ENCODE peak calls at places on chromosomes 6 and 20, in ten cellular contexts. K is HCT116, M is stomach, L is esophagus squamous epithelium, G is endothelial cell of umbilical vein, U is tibial nerve, V is ovary, T is GM12878, Q is IMR-90, N is uterus. X is an unnamed sample.

GRCh38 chr6:46279874-46280273 is 109.1 kb upstream of the ENPP5 start:
- DNase-seq in K (no peak), M (no peak), L (no peak), G (no peak), U (no peak), V (no peak), T (no peak), Q (no peak), N (no peak), X (no peak)

GRCh38 chr6:39330057-39330456 is 7.6 kb upstream of the KCNK16 start:
- DNase-seq in K (no peak), M (no peak), L (no peak), G (no peak), U (no peak), V (no peak), T (peak), Q (no peak), N (no peak), X (no peak)

GRCh38 chr6:153424719-153425400 is 293.8 kb upstream of the RGS17 start:
- DNase-seq in K (no peak), M (no peak), L (no peak), G (peak), U (no peak), V (no peak), T (no peak), Q (no peak), N (no peak), X (no peak)

GRCh38 chr6:56618050-56618449 is 24.6 kb downstream of the DST start:
- DNase-seq in K (no peak), M (no peak), L (no peak), G (no peak), U (no peak), V (no peak), T (no peak), Q (no peak), N (no peak), X (no peak)

GRCh38 chr6:36285187-36285612 is 15.3 kb downstream of the PNPLA1 start:
- DNase-seq in K (no peak), M (no peak), L (no peak), G (no peak), U (no peak), V (no peak), T (no peak), Q (no peak), N (no peak), X (no peak)

GRCh38 chr6:16150098-16150497 is 21.2 kb downstream of the MYLIP start:
- DNase-seq in K (no peak), M (no peak), L (no peak), G (no peak), U (no peak), V (no peak), T (no peak), Q (no peak), N (no peak), X (no peak)

GRCh38 chr20:1930165-1930564 is 35.0 kb downstream of the SIRPA start:
- DNase-seq in K (no peak), M (no peak), L (no peak), G (no peak), U (no peak), V (no peak), T (no peak), Q (no peak), N (no peak), X (no peak)

GRCh38 chr6:28207244-28208179 is 17.6 kb upstream of the ZSCAN9 start:
- DNase-seq in K (no peak), M (no peak), L (no peak), G (peak), U (no peak), V (no peak), T (no peak), Q (peak), N (no peak), X (no peak)

GRCh38 chr6:158211273-158212055 is 43.3 kb downstream of the GTF2H5 start:
- DNase-seq in K (no peak), M (no peak), L (no peak), G (peak), U (no peak), V (no peak), T (no peak), Q (peak), N (no peak), X (no peak)

GRCh38 chr20:33407251-33407650 is 5.9 kb upstream of the CDK5RAP1 start:
- DNase-seq in K (no peak), M (no peak), L (no peak), G (no peak), U (no peak), V (no peak), T (no peak), Q (peak), N (no peak), X (no peak)

GRCh38 chr6:170050591-170051041 is 240.3 kb downstream of the DLL1 start:
- DNase-seq in K (no peak), M (peak), L (no peak), G (no peak), U (no peak), V (peak), T (no peak), Q (no peak), N (no peak), X (peak)

GRCh38 chr20:18005170-18005989 is 36.6 kb downstream of the MGME1 start:
- DNase-seq in K (no peak), M (no peak), L (no peak), G (no peak), U (no peak), V (no peak), T (peak), Q (no peak), N (no peak), X (no peak)

GRCh38 chr6:85360794-85361642 is 88.9 kb upstream of the NT5E start:
- DNase-seq in K (peak), M (no peak), L (no peak), G (peak), U (peak), V (no peak), T (no peak), Q (peak), N (peak), X (no peak)

GRCh38 chr20:7967199-7967844 is 27.1 kb upstream of the HAO1 start:
- DNase-seq in K (no peak), M (no peak), L (no peak), G (no peak), U (peak), V (no peak), T (no peak), Q (peak), N (no peak), X (no peak)

DNA sequence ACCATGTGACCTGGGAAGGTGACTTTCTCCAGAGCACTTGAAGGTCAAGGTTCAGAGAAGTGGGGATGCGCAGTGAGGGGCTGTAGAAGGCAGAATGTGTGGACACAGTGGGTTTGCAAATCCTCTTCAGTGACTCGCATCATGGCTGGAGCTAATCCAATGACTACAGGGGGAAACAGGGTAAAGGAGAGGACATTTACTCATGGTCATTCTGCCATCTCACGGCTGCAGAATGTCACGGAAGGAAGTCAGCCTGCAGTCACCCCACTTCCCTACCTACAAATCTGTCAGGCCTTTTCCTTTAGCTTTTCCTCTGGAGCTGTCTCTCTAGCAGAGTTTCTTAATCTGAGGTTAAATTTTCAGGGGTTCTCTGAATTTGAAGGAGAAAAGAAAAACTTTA is 337.6 kb downstream of the CDC5L start:
- DNase-seq in K (no peak), M (no peak), L (no peak), G (peak), U (no peak), V (no peak), T (no peak), Q (no peak), N (no peak), X (no peak)
- H3K4me3 ChIP-seq in K (no peak), M (no peak), L (no peak), G (no peak), U (no peak), V (no peak), T (no peak), Q (no peak), N (no peak), X (no peak)

GRCh38 chr20:49286689-49287551 is 9.1 kb upstream of the ZNFX1 start:
- DNase-seq in K (no peak), M (no peak), L (no peak), G (no peak), U (no peak), V (no peak), T (no peak), Q (peak), N (no peak), X (no peak)

GRCh38 chr20:49288250-49288751 is 10.4 kb upstream of the ZNFX1 start:
- DNase-seq in K (no peak), M (no peak), L (no peak), G (no peak), U (no peak), V (no peak), T (no peak), Q (no peak), N (no peak), X (no peak)

GRCh38 chr20:49290608-49291191 is 12.8 kb upstream of the ZNFX1 start:
- DNase-seq in K (no peak), M (no peak), L (no peak), G (no peak), U (no peak), V (no peak), T (no peak), Q (no peak), N (no peak), X (no peak)

GRCh38 chr20:49287555-49288249 is 9.8 kb upstream of the ZNFX1 start:
- DNase-seq in K (no peak), M (no peak), L (no peak), G (peak), U (no peak), V (no peak), T (no peak), Q (peak), N (no peak), X (no peak)

GRCh38 chr20:49288784-49289696 is 11.2 kb upstream of the ZNFX1 start:
- DNase-seq in K (no peak), M (no peak), L (no peak), G (no peak), U (no peak), V (no peak), T (no peak), Q (no peak), N (no peak), X (no peak)
- TF ChIP-seq POLR2A in K (no peak), M (no peak), L (no peak), G (peak), U (no peak), V (no peak), T (peak), Q (no peak), N (no peak), X (no peak)

DNA sequence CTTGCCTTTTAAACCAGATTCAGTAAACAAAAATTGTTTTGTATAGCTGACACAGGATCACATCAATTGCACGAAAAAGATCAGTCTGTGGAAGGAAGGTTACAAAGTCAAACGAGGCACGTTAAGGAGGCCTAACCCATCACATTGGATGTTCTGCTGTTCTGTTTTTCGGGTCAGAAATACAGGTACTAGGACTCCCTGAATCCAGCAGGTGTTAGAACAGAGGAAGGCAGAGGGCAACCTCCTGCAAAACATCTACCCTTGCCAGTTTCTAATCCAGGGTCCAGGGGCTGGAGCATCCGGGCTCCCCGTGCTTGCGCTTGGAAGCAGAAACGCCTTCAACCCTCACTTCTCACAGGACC is 64.6 kb downstream of the PLG start:
- DNase-seq in K (no peak), M (no peak), L (no peak), G (no peak), U (no peak), V (no peak), T (no peak), Q (no peak), N (no peak), X (no peak)
- H3K4me3 ChIP-seq in K (no peak), M (peak), L (peak), G (no peak), U (peak), V (peak), T (peak), Q (no peak), N (peak), X (peak)

DNA sequence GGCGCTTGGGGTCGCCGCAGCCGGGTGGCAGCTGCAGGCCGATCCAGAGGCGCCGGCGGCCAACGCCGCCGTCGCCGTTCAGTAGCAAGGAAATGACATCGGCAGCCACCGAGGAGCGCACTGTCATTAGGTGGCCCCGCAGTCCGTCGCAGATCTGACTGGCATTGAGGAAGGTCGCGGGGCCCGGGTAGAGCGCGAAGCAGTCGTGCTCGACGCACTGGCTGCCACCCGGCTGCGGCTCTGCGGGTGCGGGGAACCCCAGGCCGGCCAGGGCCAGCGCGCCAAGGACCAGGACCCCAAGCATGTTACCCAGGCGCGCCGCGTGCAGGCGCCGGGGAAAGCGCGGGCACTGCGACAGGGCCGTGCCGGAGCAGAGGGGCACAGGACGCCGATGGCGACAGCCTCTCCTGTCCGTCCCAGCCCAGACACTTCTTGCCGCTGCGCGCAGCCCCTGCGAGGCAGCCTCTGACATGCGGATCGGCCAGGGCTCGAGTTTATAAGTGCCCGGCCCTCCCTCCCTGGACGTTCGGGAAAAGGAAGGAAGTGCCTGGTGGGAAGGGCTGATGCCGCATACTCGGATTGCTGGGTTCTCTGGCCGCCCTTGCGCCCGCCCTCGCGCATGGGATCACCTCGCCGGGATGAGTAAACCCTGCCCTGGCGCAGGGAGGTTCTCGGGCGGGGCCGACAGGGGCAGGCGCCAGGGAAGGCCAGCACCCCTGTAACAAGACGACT is at the start of gene THBD:
- DNase-seq in K (no peak), M (peak), L (no peak), G (peak), U (peak), V (peak), T (no peak), Q (peak), N (peak), X (peak)
- TF ChIP-seq POLR2A in K (no peak), M (no peak), L (peak), G (peak), U (peak), V (peak), T (no peak), Q (no peak), N (peak), X (peak)

DNA sequence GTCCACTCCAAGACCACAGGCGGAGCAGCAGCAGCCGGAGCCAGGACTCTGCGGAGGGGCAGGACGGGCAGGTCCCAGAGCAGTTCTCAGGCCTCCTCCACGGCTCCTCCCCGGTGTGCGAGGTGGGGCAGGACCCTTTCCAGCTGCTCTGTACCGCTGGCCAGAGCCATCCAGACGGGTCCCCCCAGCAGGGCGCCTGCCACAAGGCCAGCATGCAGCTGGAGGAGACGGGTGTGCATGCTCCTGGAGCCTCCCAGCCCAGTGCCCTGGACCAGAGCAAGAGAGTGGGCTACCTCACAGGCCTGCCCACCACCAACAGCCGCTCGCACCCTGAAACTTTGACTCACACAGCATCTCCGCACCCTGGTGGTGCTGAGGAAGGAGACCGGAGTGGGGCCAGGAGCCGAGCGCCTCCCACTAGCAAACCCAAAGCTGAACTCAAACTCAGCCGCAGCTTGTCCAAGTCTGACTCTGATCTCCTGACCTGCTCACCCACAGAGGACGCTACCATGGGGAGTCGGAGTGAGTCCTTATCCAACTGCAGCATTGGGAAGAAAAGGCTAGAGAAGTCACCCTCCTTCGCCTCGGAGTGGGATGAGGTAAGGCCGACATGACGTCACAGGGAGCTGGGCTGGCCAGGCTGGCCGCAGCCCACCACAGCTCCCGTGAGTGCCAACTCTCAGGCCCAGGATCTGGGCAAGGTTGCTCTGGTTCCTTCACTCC is 123.5 kb downstream of the TCP11 start:
- DNase-seq in K (no peak), M (no peak), L (no peak), G (peak), U (peak), V (peak), T (no peak), Q (no peak), N (peak), X (peak)
- H3K4me3 ChIP-seq in K (no peak), M (peak), L (peak), G (peak), U (peak), V (peak), T (no peak), Q (peak), N (peak), X (peak)

X was measured in heart left ventricle.